ENCODE peak calls at places on chromosomes 1 and 21, in five cellular contexts. E is thoracic aorta, C is IMR-90, J is A673, D is left lung. S is an unnamed sample.
A peak's percentile ranks its signal among the peaks of the same experiment; 100 is the strongest.

GRCh38 chr21:46007498-46007868 is 25.9 kb downstream of the COL6A1 start:
- DNase-seq in E (no peak), C (no peak), J (no peak), D (no peak), S (no peak)

GRCh38 chr1:1063945-1064831 is 9.9 kb downstream of the RNF223 start:
- DNase-seq in E (no peak), C (peak; percentile 94), J (peak; percentile 59), D (peak; percentile 62), S (peak; percentile 77)

GRCh38 chr1:164712131-164713031 is 153.4 kb downstream of the PBX1 start:
- DNase-seq in E (no peak), C (peak; percentile 27), J (no peak), D (no peak), S (no peak)

GRCh38 chr1:3717715-3718601 is 34.3 kb upstream of the CCDC27 start:
- DNase-seq in E (no peak), C (no peak), J (peak; percentile 54), D (no peak), S (no peak)

GRCh38 chr1:56535949-56536348 is 43.4 kb downstream of the PLPP3 start:
- DNase-seq in E (no peak), C (no peak), J (no peak), D (no peak), S (no peak)

GRCh38 chr21:33950425-33951079 is 34.9 kb upstream of the ATP5PO start:
- DNase-seq in E (no peak), C (no peak), J (no peak), D (no peak), S (no peak)

GRCh38 chr1:58574816-58575215 is 2.2 kb downstream of the TACSTD2 start:
- DNase-seq in E (no peak), C (no peak), J (no peak), D (no peak), S (peak; percentile 63)

GRCh38 chr1:214520544-214521165 is 30.7 kb downstream of the PTPN14 start:
- DNase-seq in E (no peak), C (no peak), J (no peak), D (no peak), S (no peak)

GRCh38 chr1:203547771-203548421 is 53.9 kb downstream of the OPTC start:
- DNase-seq in E (no peak), C (no peak), J (peak; percentile 88), D (no peak), S (no peak)

GRCh38 chr21:38696617-38697016 is 109.1 kb upstream of the ETS2 start:
- DNase-seq in E (no peak), C (no peak), J (no peak), D (no peak), S (no peak)

GRCh38 chr1:229064320-229064908 is 206.5 kb upstream of the RAB4A start:
- DNase-seq in E (no peak), C (no peak), J (no peak), D (no peak), S (no peak)
- H3K27me3 ChIP-seq in E (no peaks in the 10 kb centered on the region), C (peaks cover 43% of the 10 kb centered on the region), J (no peaks in the 10 kb centered on the region), D (no peaks in the 10 kb centered on the region), S (peaks cover 18% of the 10 kb centered on the region)

DNA sequence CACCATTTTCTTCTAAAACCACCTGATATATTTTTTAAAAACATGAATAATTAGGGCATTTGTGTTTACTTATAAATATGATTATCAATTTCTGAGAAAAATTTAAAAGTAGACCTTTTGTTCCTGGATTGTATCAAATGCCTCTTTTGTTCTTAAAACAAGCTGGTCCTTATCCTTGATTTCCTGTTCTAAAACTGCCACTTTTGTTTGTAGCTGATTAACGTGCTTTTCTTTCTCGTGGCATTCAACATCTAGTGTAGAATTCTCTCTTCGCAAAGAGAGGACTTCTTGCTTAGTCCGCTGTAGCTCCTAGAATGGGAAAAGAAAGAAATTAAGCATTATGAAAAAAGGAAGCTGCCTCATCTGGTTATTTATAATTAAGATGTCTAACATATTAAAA is 25.0 kb downstream of the SASS6 start:
- DNase-seq in E (no peak), C (no peak), J (no peak), D (no peak), S (no peak)
- H3K36me3 ChIP-seq in E (no peaks in the 10 kb centered on the region), C (no peaks in the 10 kb centered on the region), J (peaks cover 52% of the 10 kb centered on the region), D (peaks cover 46% of the 10 kb centered on the region), S (peaks cover 1% of the 10 kb centered on the region)

DNA sequence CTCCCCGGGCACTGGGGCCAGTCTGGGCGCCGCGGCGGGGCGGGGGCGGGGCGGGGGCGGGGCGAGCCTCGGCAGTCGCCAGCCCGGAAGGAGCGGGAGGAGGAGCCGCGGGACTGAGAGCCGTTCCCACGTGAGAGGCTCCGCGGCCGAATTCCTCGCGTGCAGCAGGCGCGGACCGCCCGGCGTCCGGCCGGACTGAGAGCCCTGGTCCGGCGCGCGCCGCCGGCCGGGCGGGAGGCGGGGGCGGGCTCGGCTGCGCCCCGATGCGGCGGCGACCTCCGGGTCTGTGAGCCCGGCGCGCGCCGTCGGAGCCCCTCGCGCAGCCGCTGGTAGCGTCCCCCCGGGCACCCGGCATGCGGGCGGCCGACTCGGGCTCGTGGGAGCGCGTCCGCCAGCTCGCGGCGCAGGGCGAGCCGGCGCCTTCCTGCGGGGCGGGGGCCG is 229.5 kb upstream of the TMEM51 start:
- DNase-seq in E (no peak), C (peak; percentile 71), J (peak; percentile 62), D (peak; percentile 73), S (no peak)
- H3K4me3 ChIP-seq in E (peak overlapping the region; percentile 62), C (peak overlapping the region; percentile 79), J (peak overlapping the region; percentile 58), D (peak overlapping the region; percentile 13), S (peak overlapping the region; percentile 56)

DNA sequence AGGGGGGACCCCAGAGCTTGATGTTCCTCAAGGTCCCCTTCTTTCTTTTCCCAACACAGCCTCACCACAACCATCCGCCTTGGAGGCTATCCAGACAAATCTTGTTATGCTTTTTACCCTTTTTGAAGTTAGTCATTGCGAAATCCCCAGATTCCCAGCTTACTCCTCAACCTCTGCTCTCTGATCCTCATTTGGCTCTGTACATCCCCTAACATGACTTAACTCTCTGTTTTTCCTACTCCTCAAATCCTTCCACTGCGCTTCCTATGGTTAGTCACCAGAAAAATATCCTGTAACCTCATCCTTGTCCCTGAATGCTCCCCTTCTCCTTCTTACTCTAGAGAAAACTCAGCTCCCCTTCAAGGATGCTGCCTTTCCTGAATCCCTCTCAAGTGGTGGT is 189.1 kb upstream of the POU3F1 start:
- DNase-seq in E (no peak), C (peak; percentile 58), J (peak; percentile 9), D (no peak), S (peak; percentile 46)
- H3K27me3 ChIP-seq in E (no peaks in the 10 kb centered on the region), C (no peaks in the 10 kb centered on the region), J (no peaks in the 10 kb centered on the region), D (no peaks in the 10 kb centered on the region), S (no peaks in the 10 kb centered on the region)

DNA sequence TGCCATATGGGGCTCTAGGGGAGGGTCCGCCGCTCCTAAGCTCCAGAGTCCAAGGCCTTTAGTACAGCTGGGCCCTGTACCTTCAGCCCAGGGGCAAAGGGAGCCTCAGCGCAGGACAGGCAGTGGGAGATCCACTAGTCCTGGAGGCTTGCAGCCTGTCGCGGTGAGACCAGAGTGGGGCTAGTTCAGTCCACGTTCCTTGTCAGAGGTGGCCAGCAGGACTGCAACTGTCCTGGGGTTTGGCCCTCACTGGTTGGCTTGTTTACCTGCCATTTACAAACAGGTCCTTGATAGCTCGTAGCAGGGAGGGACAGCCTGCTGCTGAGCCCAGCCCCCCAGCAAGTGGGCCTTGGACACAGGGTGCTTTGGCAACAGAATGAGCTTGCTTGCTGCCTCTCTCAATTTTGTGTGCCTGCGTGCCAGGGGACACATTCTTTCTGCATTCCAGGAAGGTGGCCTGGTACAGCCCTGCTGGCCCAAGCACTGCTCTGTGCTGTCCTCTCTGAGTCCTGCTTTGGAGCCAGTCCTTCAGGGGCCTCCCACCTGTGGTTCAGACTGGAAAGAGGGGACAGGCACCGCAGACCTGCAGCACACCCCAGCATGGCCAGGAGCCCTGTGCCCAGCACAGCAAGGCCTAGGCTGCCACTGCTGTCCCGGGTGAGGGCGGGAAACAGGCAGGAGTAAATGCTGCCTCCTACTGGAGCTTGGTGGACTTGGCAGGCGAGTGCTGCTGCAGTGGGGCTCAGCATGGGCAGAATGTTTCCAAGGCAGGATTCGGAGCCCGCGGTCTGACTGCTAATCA is 15.2 kb downstream of the H6PD start:
- DNase-seq in E (no peak), C (peak; percentile 44), J (peak; percentile 35), D (peak; percentile 61), S (peak; percentile 21)
- H3K36me3 ChIP-seq in E (peaks cover 19% of the 10 kb centered on the region), C (peaks cover 17% of the 10 kb centered on the region), J (no peaks in the 10 kb centered on the region), D (peaks cover 43% of the 10 kb centered on the region), S (peaks cover 5% of the 10 kb centered on the region)

DNA sequence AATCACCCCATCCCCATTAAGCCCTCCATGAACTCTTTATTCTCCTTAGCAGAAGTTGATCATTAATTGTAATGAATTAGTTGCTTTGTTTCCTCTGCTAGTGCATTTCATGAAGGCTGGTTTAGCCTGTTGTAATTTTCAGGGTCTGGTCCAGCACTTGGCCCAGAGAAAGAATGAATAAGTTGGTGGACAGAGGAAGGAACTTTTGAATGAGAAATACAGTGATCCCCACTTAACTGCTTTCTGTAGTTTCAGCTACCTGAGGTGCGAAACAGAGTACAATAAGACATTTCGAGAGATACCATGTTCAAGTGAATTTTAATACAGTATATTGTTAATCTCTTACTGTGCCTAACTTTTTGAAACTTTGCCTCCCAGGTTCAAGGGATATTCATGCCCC is 1.8 kb downstream of the SOAT1 start:
- DNase-seq in E (no peak), C (no peak), J (no peak), D (no peak), S (no peak)
- H3K4me3 ChIP-seq in E (peak overlapping the region; percentile 93), C (peak overlapping the region; percentile 85), J (peak overlapping the region; percentile 66), D (peak overlapping the region; percentile 79), S (no peak overlapping the region)

DNA sequence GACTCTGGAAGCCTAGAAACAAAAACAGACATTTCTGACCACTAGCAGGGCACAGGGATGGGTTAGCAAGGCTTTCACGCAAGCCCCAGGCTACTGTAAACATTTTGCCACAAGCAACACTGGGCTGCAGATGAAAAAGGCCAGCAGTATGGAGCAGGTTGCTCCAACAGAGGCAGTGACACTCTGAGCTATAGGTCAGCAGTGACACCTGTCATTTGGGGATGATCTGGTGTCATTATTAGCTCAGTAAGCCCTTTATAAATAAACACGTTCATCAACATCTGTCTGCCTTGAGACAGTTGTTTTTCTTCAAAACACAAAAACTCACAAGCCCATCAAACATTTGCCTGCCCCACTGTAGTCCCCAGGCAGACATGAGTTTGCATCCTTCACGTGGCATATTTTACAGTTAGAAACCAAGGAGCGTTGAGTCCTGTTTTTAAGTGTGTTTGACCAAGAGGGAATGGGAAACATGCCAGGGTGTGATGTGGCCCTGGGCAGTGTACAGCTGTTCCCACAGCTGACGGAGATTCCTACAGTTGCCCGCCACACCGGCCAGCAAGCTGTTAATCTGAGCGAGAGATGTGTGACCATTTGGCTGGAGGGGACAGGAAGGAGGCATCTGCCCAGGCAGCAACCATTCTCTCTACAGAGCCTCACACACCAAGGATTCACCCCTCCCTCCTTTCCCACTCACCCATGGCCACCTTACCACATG is 66.7 kb downstream of the KCNN3 start:
- DNase-seq in E (no peak), C (no peak), J (no peak), D (no peak), S (no peak)
- H3K27me3 ChIP-seq in E (no peaks in the 10 kb centered on the region), C (peaks cover 86% of the 10 kb centered on the region), J (no peaks in the 10 kb centered on the region), D (no peaks in the 10 kb centered on the region), S (peaks cover 13% of the 10 kb centered on the region)

GRCh38 chr1:11150326-11150725 is 38.8 kb upstream of the ANGPTL7 start:
- DNase-seq in E (no peak), C (no peak), J (no peak), D (no peak), S (no peak)

GRCh38 chr1:11151854-11152612 is 37.1 kb upstream of the ANGPTL7 start:
- DNase-seq in E (no peak), C (no peak), J (no peak), D (no peak), S (no peak)

GRCh38 chr1:11147371-11147770 is 41.8 kb upstream of the ANGPTL7 start:
- DNase-seq in E (no peak), C (peak; percentile 34), J (no peak), D (no peak), S (peak; percentile 74)

GRCh38 chr1:11152755-11153154 is 36.4 kb upstream of the ANGPTL7 start:
- DNase-seq in E (no peak), C (no peak), J (no peak), D (no peak), S (no peak)

GRCh38 chr1:11151134-11151533 is 38.0 kb upstream of the ANGPTL7 start:
- DNase-seq in E (no peak), C (no peak), J (no peak), D (no peak), S (no peak)
- H3K36me3 ChIP-seq in E (peaks cover 9% of the 10 kb centered on the region), C (peaks cover 22% of the 10 kb centered on the region), J (peaks cover 30% of the 10 kb centered on the region), D (peaks cover 73% of the 10 kb centered on the region), S (peaks cover 8% of the 10 kb centered on the region)